ENCODE peak calls at places on chromosomes 4 and X, in six cellular contexts. W is activated CD8-positive, alpha-beta memory T cell treated with anti-CD3 and anti-CD28 coated beads for 48 hours; G is HL-60; K is tibial nerve; D is WERI-Rb-1; C is amniotic epithelial cell. A is an unnamed sample.
A peak's percentile ranks its signal among the peaks of the same experiment; 100 is the strongest.

GRCh38 chrX:123254457-123254856 is 70.4 kb downstream of the GRIA3 start:
- DNase-seq in W (no peak), G (no peak), K (no peak), D (no peak), C (no peak), A (no peak)

GRCh38 chr4:41028392-41029076 is 185.8 kb downstream of the APBB2 start:
- DNase-seq in W (no peak), G (no peak), K (no peak), D (no peak), C (peak; percentile 94), A (no peak)

GRCh38 chrX:9378980-9379696 is 85.7 kb upstream of the TBL1X start:
- DNase-seq in W (no peak), G (peak; percentile 67), K (no peak), D (no peak), C (peak; percentile 85), A (no peak)

GRCh38 chr4:101262683-101263082 is 84.6 kb downstream of the PPP3CA start:
- DNase-seq in W (no peak), G (no peak), K (no peak), D (no peak), C (no peak), A (no peak)

GRCh38 chrX:41384041-41384705 is 50.2 kb downstream of the DDX3X start:
- DNase-seq in W (peak; percentile 4), G (peak; percentile 87), K (peak; percentile 40), D (no peak), C (peak; percentile 81), A (no peak)

GRCh38 chr4:77582151-77582550 is 23.5 kb upstream of the CXCL13 start:
- DNase-seq in W (no peak), G (no peak), K (no peak), D (no peak), C (peak; percentile 17), A (no peak)

GRCh38 chrX:10529344-10529743 is 91.0 kb downstream of the MID1 start:
- DNase-seq in W (no peak), G (no peak), K (no peak), D (no peak), C (peak; percentile 71), A (no peak)

GRCh38 chr4:91454111-91454510 is 849.7 kb upstream of the GRID2 start:
- DNase-seq in W (no peak), G (no peak), K (no peak), D (no peak), C (no peak), A (no peak)

GRCh38 chr4:153564630-153565525 is 98.7 kb downstream of the TMEM131L start:
- DNase-seq in W (no peak), G (no peak), K (no peak), D (peak; percentile 55), C (peak; percentile 66), A (no peak)

GRCh38 chr4:48254381-48255072 is 15.1 kb downstream of the TEC start:
- DNase-seq in W (no peak), G (no peak), K (no peak), D (no peak), C (peak; percentile 14), A (no peak)

GRCh38 chr4:15557806-15558550 is 88.3 kb downstream of the CC2D2A start:
- DNase-seq in W (no peak), G (no peak), K (no peak), D (no peak), C (no peak), A (no peak)

GRCh38 chrX:31237189-31237588 is 165.3 kb upstream of the FTHL17 start:
- DNase-seq in W (no peak), G (no peak), K (no peak), D (no peak), C (no peak), A (no peak)

GRCh38 chr4:3296651-3297050 is 3.8 kb downstream of the RGS12 start:
- DNase-seq in W (no peak), G (no peak), K (no peak), D (no peak), C (no peak), A (peak; percentile 37)

GRCh38 chr4:123783936-123784335 is 387.3 kb downstream of the SPRY1 start:
- DNase-seq in W (no peak), G (no peak), K (no peak), D (no peak), C (no peak), A (no peak)

GRCh38 chr4:41212221-41213203 is 1.8 kb downstream of the APBB2 start:
- DNase-seq in W (no peak), G (peak; percentile 17), K (peak; percentile 62), D (peak; percentile 45), C (peak; percentile 89), A (peak; percentile 69)

GRCh38 chr4:13162886-13163285 is 321.3 kb downstream of the RAB28 start:
- DNase-seq in W (no peak), G (no peak), K (no peak), D (no peak), C (no peak), A (peak; percentile 58)

GRCh38 chr4:40769266-40769665 is 19.5 kb downstream of the NSUN7 start:
- DNase-seq in W (no peak), G (no peak), K (no peak), D (no peak), C (peak; percentile 4), A (no peak)

GRCh38 chr4:184343400-184344177 is 125.9 kb upstream of the ENPP6 start:
- DNase-seq in W (no peak), G (peak; percentile 82), K (peak; percentile 57), D (peak; percentile 82), C (peak; percentile 75), A (peak; percentile 92)

GRCh38 chr4:6594826-6595355 is 19.9 kb downstream of the MAN2B2 start:
- DNase-seq in W (no peak), G (no peak), K (no peak), D (no peak), C (no peak), A (no peak)

GRCh38 chrX:31132803-31133202 is 61.0 kb upstream of the FTHL17 start:
- DNase-seq in W (no peak), G (no peak), K (no peak), D (no peak), C (no peak), A (no peak)

GRCh38 chr4:53956454-53956853 is 108.0 kb downstream of the CHIC2 start:
- DNase-seq in W (no peak), G (no peak), K (no peak), D (no peak), C (no peak), A (no peak)

GRCh38 chrX:45323387-45323786 is 122.7 kb upstream of the DIPK2B start:
- DNase-seq in W (no peak), G (no peak), K (no peak), D (no peak), C (no peak), A (no peak)

GRCh38 chr4:3418029-3418762 is 23.6 kb upstream of the HGFAC start:
- DNase-seq in W (no peak), G (peak; percentile 41), K (no peak), D (peak; percentile 7), C (no peak), A (peak; percentile 64)

GRCh38 chr4:147833254-147833653 is 101.4 kb downstream of the ARHGAP10 start:
- DNase-seq in W (no peak), G (no peak), K (no peak), D (no peak), C (peak; percentile 57), A (no peak)

GRCh38 chr4:99856166-99856565 is 38.1 kb downstream of the LAMTOR3 start:
- DNase-seq in W (no peak), G (peak; percentile 85), K (no peak), D (no peak), C (peak; percentile 71), A (no peak)

GRCh38 chr4:162409048-162409447 is 245.2 kb upstream of the FSTL5 start:
- DNase-seq in W (no peak), G (no peak), K (no peak), D (no peak), C (no peak), A (peak; percentile 32)

GRCh38 chr4:102008711-102009110 is 218.2 kb downstream of the BANK1 start:
- DNase-seq in W (no peak), G (no peak), K (no peak), D (no peak), C (peak; percentile 25), A (no peak)

GRCh38 chrX:15594371-15594770 is 6.4 kb downstream of the ACE2 start:
- DNase-seq in W (no peak), G (no peak), K (no peak), D (no peak), C (no peak), A (no peak)

GRCh38 chr4:83618431-83618830 is 82.5 kb downstream of the GPAT3 start:
- DNase-seq in W (no peak), G (no peak), K (no peak), D (no peak), C (peak; percentile 84), A (no peak)

GRCh38 chr4:6493668-6494304 is 21.4 kb upstream of the PPP2R2C start:
- DNase-seq in W (no peak), G (no peak), K (no peak), D (no peak), C (peak; percentile 26), A (peak; percentile 67)

GRCh38 chr4:163090997-163091684 is 75.5 kb downstream of the NAF1 start:
- DNase-seq in W (no peak), G (no peak), K (no peak), D (no peak), C (no peak), A (no peak)

GRCh38 chr4:5040839-5041238 is 10.4 kb upstream of the STK32B start:
- DNase-seq in W (no peak), G (no peak), K (no peak), D (no peak), C (no peak), A (no peak)